ENCODE peak calls at places on chromosomes 3 and 15, in seven cellular contexts. I is BE2C, Y is activated B cell treated with CpG ODN at 0.5 μM for 24 hours, D is lung, X is esophagus squamous epithelium, U is IMR-90, G is body of pancreas. H is an unnamed sample.
A peak's percentile ranks its signal among the peaks of the same experiment; 100 is the strongest.

GRCh38 chr3:104425416-104425815 is 941.3 kb upstream of the ALCAM start:
- DNase-seq in X (no peak), I (no peak), G (no peak), U (peak; percentile 6), D (no peak), Y (no peak), H (no peak)

GRCh38 chr15:89874926-89875564 is 18.7 kb downstream of the AP3S2 start:
- DNase-seq in G (peak; percentile 89), D (peak; percentile 83), X (peak; percentile 8), U (peak; percentile 66), Y (peak; percentile 67), I (peak; percentile 88), H (peak; percentile 42)

GRCh38 chr15:88258021-88258641 is 1.6 kb upstream of the NTRK3 start:
- DNase-seq in G (no peak), D (no peak), I (peak; percentile 81), U (no peak), Y (no peak), X (no peak), H (no peak)

GRCh38 chr3:3080309-3080708 is 29.9 kb downstream of the IL5RA start:
- DNase-seq in U (no peak), G (no peak), I (no peak), D (no peak), Y (no peak), X (no peak), H (no peak)

GRCh38 chr3:106628407-106628806 is 748.8 kb upstream of the CCDC54 start:
- DNase-seq in D (no peak), U (peak; percentile 78), G (no peak), X (no peak), I (no peak), Y (no peak), H (no peak)

GRCh38 chr15:96583671-96584070 is 253.2 kb downstream of the NR2F2 start:
- DNase-seq in D (no peak), X (no peak), I (no peak), Y (no peak), U (no peak), G (no peak), H (no peak)

GRCh38 chr3:119033393-119034255 is 1.0 kb downstream of the IGSF11 start:
- DNase-seq in D (no peak), G (no peak), Y (no peak), X (no peak), I (no peak), U (no peak), H (no peak)

GRCh38 chr3:172115059-172115458 is 75.7 kb downstream of the FNDC3B start:
- DNase-seq in G (no peak), U (no peak), X (no peak), D (no peak), Y (no peak), I (no peak), H (no peak)

GRCh38 chr15:85785887-85786777 is 8.6 kb downstream of the KLHL25 start:
- DNase-seq in I (no peak), Y (no peak), D (no peak), X (no peak), G (no peak), U (peak; percentile 58), H (no peak)

GRCh38 chr15:88646088-88646405 is 7.2 kb downstream of the ISG20 start:
- DNase-seq in Y (no peak), X (no peak), I (no peak), D (no peak), U (no peak), G (no peak), H (no peak)

GRCh38 chr3:185029071-185029470 is 123.8 kb downstream of the C3orf70 start:
- DNase-seq in Y (no peak), X (no peak), U (no peak), G (no peak), I (no peak), D (peak; percentile 15), H (no peak)

GRCh38 chr15:41832875-41833274 is 5.0 kb downstream of the JMJD7 start:
- DNase-seq in G (no peak), X (no peak), U (no peak), I (no peak), Y (no peak), D (peak; percentile 51), H (no peak)

GRCh38 chr15:35980719-35981118 is 434.8 kb upstream of the DPH6 start:
- DNase-seq in U (peak; percentile 72), G (no peak), D (no peak), I (no peak), Y (no peak), X (no peak), H (no peak)

GRCh38 chr3:195209836-195210551 is 61.0 kb downstream of the XXYLT1 start:
- DNase-seq in U (peak; percentile 60), Y (no peak), G (no peak), D (peak; percentile 30), I (peak; percentile 50), X (no peak), H (no peak)

GRCh38 chr3:58666683-58667082 is at the start of gene FAM3D:
- DNase-seq in G (no peak), U (no peak), D (peak; percentile 40), I (no peak), X (no peak), Y (no peak), H (no peak)

GRCh38 chr3:89320186-89320585 is 212.8 kb downstream of the EPHA3 start:
- DNase-seq in G (no peak), U (no peak), D (no peak), I (no peak), Y (no peak), X (no peak), H (no peak)

GRCh38 chr3:140160553-140160952 is 225.6 kb downstream of the CLSTN2 start:
- DNase-seq in I (no peak), D (no peak), Y (no peak), G (no peak), U (no peak), X (no peak), H (no peak)

GRCh38 chr3:33420966-33421365 is 19.2 kb downstream of the UBP1 start:
- DNase-seq in U (no peak), X (no peak), D (no peak), Y (no peak), G (no peak), I (no peak), H (no peak)
- TF ChIP-seq CTCF in U (no peak), X (no peak), D (no peak), Y (no peak), G (no peak), I (no peak), H (no peak)

GRCh38 chr3:11847035-11847394 is 330 bp upstream of the TAMM41 start:
- DNase-seq in G (no peak), X (no peak), D (no peak), U (no peak), I (no peak), Y (no peak), H (no peak)
- TF ChIP-seq CTCF in G (no peak), X (no peak), D (no peak), U (no peak), I (no peak), Y (no peak), H (no peak)

DNA sequence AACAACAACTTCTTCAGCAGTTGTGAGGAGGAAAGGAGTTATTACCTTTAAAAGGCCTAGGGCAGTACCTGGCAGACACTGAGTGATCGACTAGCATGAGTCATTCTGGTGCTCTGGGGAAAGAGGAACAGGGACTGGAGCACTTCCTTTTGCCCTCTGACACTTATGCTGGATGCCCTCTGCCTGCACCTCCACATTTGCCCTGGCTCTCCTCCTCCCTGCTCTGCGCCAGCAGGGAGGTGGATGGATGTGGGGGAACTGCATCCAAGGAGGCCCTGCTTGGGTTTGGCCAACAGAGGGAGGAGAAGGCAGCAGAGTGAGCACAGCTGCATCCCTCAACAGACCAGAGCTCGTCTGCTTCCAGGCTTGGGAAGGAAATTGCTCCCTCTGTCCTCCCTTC is 75.1 kb downstream of the SEMA5B start:
- DNase-seq in Y (no peak), D (no peak), I (no peak), X (no peak), U (no peak), G (no peak), H (no peak)
- TF ChIP-seq CTCF in Y (no peak), D (no peak), I (peak; percentile 30), X (no peak), U (no peak), G (no peak), H (no peak)

DNA sequence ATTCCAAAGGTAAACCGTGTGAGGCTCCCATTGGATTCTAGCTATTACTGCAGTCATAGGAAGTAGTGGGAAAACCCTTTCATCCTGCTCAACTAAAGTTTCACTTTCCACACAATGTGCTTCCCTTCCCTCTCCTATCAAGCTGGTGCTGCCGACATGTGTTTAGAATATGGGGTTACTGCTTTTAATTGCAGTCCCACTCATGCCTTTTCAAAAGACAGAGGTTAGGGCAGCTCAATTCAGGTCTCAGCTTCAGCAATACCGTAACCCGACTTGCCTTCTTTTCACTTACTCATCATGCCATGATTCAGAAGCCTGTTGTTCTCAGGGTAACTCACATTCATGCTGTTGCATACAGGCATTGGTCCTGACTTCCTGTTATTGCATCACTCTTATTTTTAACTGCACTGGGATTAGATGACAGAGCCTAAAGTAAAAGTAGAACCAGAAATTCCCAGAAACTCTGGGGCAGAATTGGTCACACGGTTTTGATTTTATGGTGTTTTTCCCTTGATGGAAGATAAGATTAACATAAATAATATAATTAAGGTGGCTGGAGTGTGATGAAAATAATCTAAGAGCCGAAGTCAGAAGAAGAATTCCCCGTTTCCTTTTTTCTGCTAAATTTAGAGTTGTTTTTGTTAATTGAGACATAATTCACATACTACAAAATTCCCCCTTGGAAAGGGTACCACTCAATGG is 45.7 kb downstream of the C2CD4B start:
- DNase-seq in G (no peak), U (peak; percentile 97), D (no peak), Y (no peak), X (no peak), I (no peak), H (no peak)
- TF ChIP-seq CTCF in G (no peak), U (no peak), D (no peak), Y (no peak), X (no peak), I (no peak), H (no peak)

GRCh38 chr3:85030052-85030451 is 71.3 kb downstream of the CADM2 start:
- DNase-seq in U (no peak), D (no peak), Y (no peak), G (no peak), I (no peak), X (no peak), H (no peak)
- TF ChIP-seq CTCF in U (no peak), D (no peak), Y (no peak), G (no peak), I (no peak), X (no peak), H (no peak)

H was measured in D721Med.